ENCODE peak calls at places on chromosomes 12 and 14, in five cellular contexts. One of them, this sample, is unnamed.

GRCh38 chr12:115223322-115223721 is 539.3 kb upstream of the TBX3 start:
- DNase-seq in upper lobe of right lung: no peak
- DNase-seq in RWPE2: no peak
- DNase-seq in AG20443: no peak
- DNase-seq in glomerular endothelial cell: no peak
- DNase-seq in this sample: peak

GRCh38 chr12:44851586-44851985 is 24.5 kb downstream of the NELL2 start:
- DNase-seq in glomerular endothelial cell: no peak
- DNase-seq in AG20443: no peak
- DNase-seq in RWPE2: no peak
- DNase-seq in upper lobe of right lung: no peak
- DNase-seq in this sample: no peak

GRCh38 chr14:81169711-81170103 is 51.1 kb downstream of the GTF2A1 start:
- DNase-seq in AG20443: peak
- DNase-seq in glomerular endothelial cell: no peak
- DNase-seq in RWPE2: no peak
- DNase-seq in upper lobe of right lung: peak
- DNase-seq in this sample: peak

GRCh38 chr12:3493225-3494049 is 2.4 kb downstream of the PRMT8 start:
- DNase-seq in glomerular endothelial cell: no peak
- DNase-seq in AG20443: no peak
- DNase-seq in upper lobe of right lung: no peak
- DNase-seq in RWPE2: no peak
- DNase-seq in this sample: no peak

GRCh38 chr12:48189331-48190125 is 6.1 kb downstream of the CCDC184 start:
- DNase-seq in upper lobe of right lung: no peak
- DNase-seq in RWPE2: no peak
- DNase-seq in glomerular endothelial cell: peak
- DNase-seq in AG20443: peak
- DNase-seq in this sample: peak

GRCh38 chr14:50967719-50968266 is 23.5 kb upstream of the PYGL start:
- DNase-seq in AG20443: no peak
- DNase-seq in glomerular endothelial cell: no peak
- DNase-seq in upper lobe of right lung: no peak
- DNase-seq in RWPE2: no peak
- DNase-seq in this sample: no peak

GRCh38 chr12:103558879-103559278 is 28.2 kb upstream of the STAB2 start:
- DNase-seq in glomerular endothelial cell: no peak
- DNase-seq in AG20443: no peak
- DNase-seq in upper lobe of right lung: no peak
- DNase-seq in RWPE2: no peak
- DNase-seq in this sample: no peak

GRCh38 chr12:66164349-66164821 is 5.4 kb downstream of the TMBIM4 start:
- DNase-seq in glomerular endothelial cell: no peak
- DNase-seq in upper lobe of right lung: no peak
- DNase-seq in RWPE2: no peak
- DNase-seq in AG20443: no peak
- DNase-seq in this sample: peak

GRCh38 chr12:50351120-50352043 is 45.0 kb downstream of the FAM186A start:
- DNase-seq in RWPE2: no peak
- DNase-seq in glomerular endothelial cell: no peak
- DNase-seq in upper lobe of right lung: no peak
- DNase-seq in AG20443: peak
- DNase-seq in this sample: no peak

GRCh38 chr12:69987453-69988102 is 162.6 kb downstream of the MYRFL start:
- DNase-seq in glomerular endothelial cell: peak
- DNase-seq in RWPE2: peak
- DNase-seq in AG20443: peak
- DNase-seq in upper lobe of right lung: no peak
- DNase-seq in this sample: peak

GRCh38 chr12:15868186-15868585 is 14.0 kb upstream of the STRAP start:
- DNase-seq in AG20443: no peak
- DNase-seq in glomerular endothelial cell: no peak
- DNase-seq in RWPE2: no peak
- DNase-seq in upper lobe of right lung: no peak
- DNase-seq in this sample: no peak

GRCh38 chr12:100359822-100360221 is 2.9 kb downstream of the SLC17A8 start:
- DNase-seq in AG20443: peak
- DNase-seq in RWPE2: no peak
- DNase-seq in upper lobe of right lung: no peak
- DNase-seq in glomerular endothelial cell: no peak
- DNase-seq in this sample: no peak

GRCh38 chr12:2844786-2845185 is 10.0 kb upstream of the NRIP2 start:
- DNase-seq in glomerular endothelial cell: no peak
- DNase-seq in RWPE2: no peak
- DNase-seq in AG20443: no peak
- DNase-seq in upper lobe of right lung: no peak
- DNase-seq in this sample: peak

GRCh38 chr12:56633465-56634241 is 3.5 kb upstream of the BAZ2A start:
- DNase-seq in AG20443: no peak
- DNase-seq in RWPE2: no peak
- DNase-seq in upper lobe of right lung: no peak
- DNase-seq in glomerular endothelial cell: no peak
- DNase-seq in this sample: no peak

GRCh38 chr14:53842938-53843337 is 113.7 kb downstream of the BMP4 start:
- DNase-seq in AG20443: no peak
- DNase-seq in glomerular endothelial cell: peak
- DNase-seq in RWPE2: no peak
- DNase-seq in upper lobe of right lung: no peak
- DNase-seq in this sample: no peak

GRCh38 chr14:103698380-103699260 is 16.6 kb downstream of the XRCC3 start:
- DNase-seq in AG20443: no peak
- DNase-seq in upper lobe of right lung: peak
- DNase-seq in glomerular endothelial cell: no peak
- DNase-seq in RWPE2: peak
- DNase-seq in this sample: no peak

GRCh38 chr12:26283046-26283445 is 87.7 kb downstream of the SSPN start:
- DNase-seq in AG20443: no peak
- DNase-seq in RWPE2: no peak
- DNase-seq in glomerular endothelial cell: no peak
- DNase-seq in upper lobe of right lung: no peak
- DNase-seq in this sample: no peak

GRCh38 chr14:56810850-56811595 is 744 bp upstream of the OTX2 start:
- DNase-seq in glomerular endothelial cell: no peak
- DNase-seq in AG20443: no peak
- DNase-seq in RWPE2: no peak
- DNase-seq in upper lobe of right lung: no peak
- DNase-seq in this sample: no peak

GRCh38 chr12:19739195-19739776 is 300.0 kb downstream of the AEBP2 start:
- DNase-seq in glomerular endothelial cell: peak
- DNase-seq in AG20443: peak
- DNase-seq in RWPE2: no peak
- DNase-seq in upper lobe of right lung: no peak
- DNase-seq in this sample: peak

GRCh38 chr14:24266344-24267244 is 3.6 kb upstream of the TGM1 start:
- DNase-seq in upper lobe of right lung: no peak
- DNase-seq in AG20443: no peak
- DNase-seq in RWPE2: no peak
- DNase-seq in glomerular endothelial cell: no peak
- DNase-seq in this sample: no peak

This sample was measured in foreskin fibroblast.